ENCODE peak calls at places on chromosomes 11 and 22, in seven cellular contexts. H is RWPE1, S is Peyer's patch, C is cardiac fibroblast, T is colonic mucosa, R is esophagus squamous epithelium, Q is ovary. O is an unnamed sample.

GRCh38 chr11:117600976-117601708 is 195.9 kb downstream of the DSCAML1 start:
- DNase-seq in Q (no peak), C (no peak), T (no peak), S (no peak), R (no peak), H (no peak), O (no peak)

GRCh38 chr11:132072044-132072879 is 701.8 kb downstream of the NTM start:
- DNase-seq in T (no peak), C (peak; percentile 99), R (no peak), H (peak; percentile 91), Q (no peak), S (no peak), O (no peak)

GRCh38 chr11:114110948-114111347 is 51.4 kb downstream of the ZBTB16 start:
- DNase-seq in T (no peak), S (peak; percentile 57), Q (peak; percentile 77), C (peak; percentile 72), H (no peak), R (no peak), O (no peak)

GRCh38 chr11:116171271-116172140 is 601.3 kb downstream of the BUD13 start:
- DNase-seq in H (no peak), C (no peak), T (peak; percentile 7), Q (no peak), S (no peak), R (no peak), O (no peak)

GRCh38 chr11:5280582-5281102 is 10.9 kb upstream of the HBE1 start:
- DNase-seq in Q (peak; percentile 69), R (no peak), S (peak; percentile 49), T (peak; percentile 21), H (peak; percentile 92), C (peak; percentile 100), O (peak; percentile 97)

GRCh38 chr11:44755553-44756505 is 29.1 kb downstream of the TSPAN18 start:
- DNase-seq in Q (no peak), T (no peak), H (no peak), R (no peak), S (peak; percentile 37), C (peak; percentile 21), O (peak; percentile 39)

GRCh38 chr11:27234043-27234668 is 128.9 kb downstream of the CCDC34 start:
- DNase-seq in S (peak; percentile 85), Q (no peak), R (no peak), H (peak; percentile 25), T (peak; percentile 69), C (peak; percentile 91), O (peak; percentile 69)

GRCh38 chr11:61162092-61162935 is 1.1 kb upstream of the VPS37C start:
- DNase-seq in H (peak; percentile 66), C (peak; percentile 64), Q (no peak), T (no peak), R (no peak), S (peak; percentile 55), O (peak; percentile 60)

GRCh38 chr11:5115339-5115738 is 22.8 kb downstream of the OR52A5 start:
- DNase-seq in S (no peak), R (no peak), C (no peak), H (no peak), T (no peak), Q (no peak), O (no peak)

GRCh38 chr22:45212306-45212709 is 28.4 kb downstream of the KIAA0930 start:
- DNase-seq in R (no peak), C (peak; percentile 79), Q (peak; percentile 72), H (peak; percentile 66), S (peak; percentile 58), T (peak; percentile 53), O (peak; percentile 94)

GRCh38 chr11:60710482-60710881 is 11.1 kb downstream of the MS4A8 start:
- DNase-seq in S (no peak), H (no peak), C (no peak), Q (no peak), T (no peak), R (no peak), O (peak; percentile 6)

GRCh38 chr11:125083312-125084056 is 20.4 kb downstream of the SLC37A2 start:
- DNase-seq in H (no peak), S (no peak), Q (no peak), T (no peak), R (no peak), C (no peak), O (no peak)

GRCh38 chr11:3080104-3080503 is 22.9 kb upstream of the CARS1 start:
- DNase-seq in T (no peak), C (peak; percentile 37), H (no peak), S (no peak), R (no peak), Q (no peak), O (no peak)

GRCh38 chr11:82892611-82893169 is 7.5 kb downstream of the PRCP start:
- DNase-seq in Q (no peak), T (no peak), R (no peak), S (no peak), C (no peak), H (no peak), O (no peak)

GRCh38 chr11:45470151-45471001 is 184.2 kb upstream of the SYT13 start:
- DNase-seq in C (peak; percentile 63), R (no peak), Q (peak; percentile 47), H (no peak), S (no peak), T (no peak), O (peak; percentile 74)

GRCh38 chr11:19789840-19790710 is 77.4 kb downstream of the NAV2 start:
- DNase-seq in H (no peak), C (no peak), Q (peak; percentile 22), R (no peak), T (peak; percentile 84), S (peak; percentile 61), O (no peak)

GRCh38 chr11:31254411-31254810 is 115.1 kb downstream of the DCDC1 start:
- DNase-seq in R (no peak), T (no peak), C (peak; percentile 37), H (no peak), S (no peak), Q (no peak), O (peak; percentile 54)

GRCh38 chr22:50548046-50548912 is 2.6 kb downstream of the KLHDC7B start:
- DNase-seq in Q (no peak), R (no peak), H (no peak), S (peak; percentile 80), T (no peak), C (no peak), O (no peak)

GRCh38 chr11:45093761-45094455 is 52.5 kb upstream of the PRDM11 start:
- DNase-seq in H (no peak), C (no peak), Q (no peak), R (no peak), S (peak; percentile 40), T (peak; percentile 11), O (no peak)

GRCh38 chr11:3073029-3073435 is 15.8 kb upstream of the CARS1 start:
- DNase-seq in H (no peak), C (peak; percentile 79), S (no peak), R (no peak), Q (no peak), T (no peak), O (no peak)

GRCh38 chr11:76803811-76804600 is 20.9 kb downstream of the TSKU start:
- DNase-seq in Q (no peak), H (no peak), R (no peak), T (peak; percentile 16), S (no peak), C (peak; percentile 28), O (no peak)

GRCh38 chr22:30370681-30371080 is 13.9 kb downstream of the CCDC157 start:
- DNase-seq in Q (no peak), C (no peak), S (no peak), T (no peak), R (no peak), H (no peak), O (no peak)

DNA sequence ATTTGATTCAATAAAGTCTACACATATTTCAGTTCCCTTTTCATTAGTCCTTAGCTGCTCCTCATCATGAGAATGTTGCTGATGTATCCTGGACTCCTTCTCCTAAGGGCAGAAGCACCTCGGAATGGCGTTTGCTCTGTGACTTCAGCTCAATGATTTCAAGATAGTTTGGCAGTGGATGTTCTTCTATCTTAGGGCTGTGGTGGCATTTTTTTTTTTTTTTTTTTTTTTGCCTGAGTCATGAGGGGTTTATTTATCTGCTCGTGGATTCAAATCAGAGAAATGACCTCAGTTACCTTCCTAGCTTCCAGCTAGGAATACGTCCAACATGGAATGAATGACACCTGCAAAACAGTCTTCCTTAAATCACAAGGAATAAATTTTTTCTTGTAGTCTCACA is 220.0 kb upstream of the ZBED5 start:
- DNase-seq in S (no peak), H (no peak), C (no peak), T (no peak), R (no peak), Q (no peak), O (no peak)
- TF ChIP-seq CTCF in S (no peak), H (no peak), C (no peak), T (no peak), R (no peak), Q (no peak), O (no peak)

DNA sequence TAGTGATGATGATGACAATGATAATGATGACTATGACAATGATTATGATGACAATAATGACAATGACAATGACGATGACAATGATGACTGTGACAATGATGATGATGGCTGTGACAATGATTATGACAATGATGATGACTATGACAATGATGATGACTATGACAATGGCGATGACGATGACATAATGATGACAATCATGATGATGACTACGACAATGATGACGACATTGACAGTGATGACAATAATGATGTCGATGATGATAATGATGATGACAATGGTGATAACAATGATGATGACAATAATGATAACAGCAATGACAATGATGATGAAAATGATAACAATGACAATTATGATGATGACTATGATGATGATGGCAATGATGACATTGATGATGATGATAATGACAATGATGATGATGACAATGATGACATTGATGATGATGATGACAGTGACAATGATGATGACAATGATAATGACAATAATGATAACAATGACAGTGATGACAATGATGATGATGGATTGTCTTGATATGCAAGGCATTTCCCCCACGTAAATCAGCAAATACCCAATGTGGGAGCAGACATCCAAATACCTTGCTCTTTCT is 37.7 kb downstream of the DHCR7 start:
- DNase-seq in Q (no peak), H (no peak), T (no peak), S (no peak), C (no peak), R (no peak), O (no peak)
- TF ChIP-seq CTCF in Q (no peak), H (no peak), T (no peak), S (no peak), C (no peak), R (no peak), O (no peak)

GRCh38 chr11:102678022-102678421 is 27.5 kb downstream of the MMP27 start:
- DNase-seq in S (no peak), H (no peak), R (no peak), T (no peak), Q (no peak), C (no peak), O (no peak)

GRCh38 chr11:102685769-102686168 is 19.8 kb downstream of the MMP27 start:
- DNase-seq in S (no peak), H (no peak), C (no peak), Q (no peak), R (no peak), T (no peak), O (no peak)

GRCh38 chr11:102685311-102685710 is 20.3 kb downstream of the MMP27 start:
- DNase-seq in S (no peak), Q (no peak), R (no peak), C (no peak), H (peak; percentile 38), T (no peak), O (no peak)

GRCh38 chr11:102680945-102681344 is 24.6 kb downstream of the MMP27 start:
- DNase-seq in C (peak; percentile 66), R (no peak), H (no peak), S (no peak), Q (no peak), T (no peak), O (peak; percentile 36)

GRCh38 chr11:102683277-102683676 is 22.3 kb downstream of the MMP27 start:
- DNase-seq in Q (no peak), R (no peak), C (no peak), H (no peak), T (no peak), S (no peak), O (peak; percentile 16)
- TF ChIP-seq CTCF in Q (no peak), R (no peak), C (no peak), H (no peak), T (no peak), S (no peak), O (no peak)

GRCh38 chr11:69444381-69445130 is 36.9 kb upstream of the LINC01488 start:
- DNase-seq in C (peak; percentile 97), T (peak; percentile 41), H (peak; percentile 79), S (peak; percentile 58), R (no peak), Q (no peak), O (peak; percentile 91)
- TF ChIP-seq CTCF in C (peak; percentile 56), T (no peak), H (no peak), S (no peak), R (no peak), Q (no peak), O (peak; percentile 14)

O was measured in MCF 10A.